ENCODE peak calls at places on chromosomes 3 and 15, in five cellular contexts. U is BJ, F is lower lobe of right lung, D is bronchial epithelial cell, N is DND-41. G is an unnamed sample.

GRCh38 chr15:82081904-82082810 is 36.3 kb upstream of the MEX3B start:
- DNase-seq in U (peak), F (no peak), D (peak), N (no peak), G (peak)

GRCh38 chr15:82184776-82185175 is 77.8 kb downstream of the EFL1 start:
- DNase-seq in U (no peak), F (no peak), D (no peak), N (no peak), G (no peak)

GRCh38 chr3:16338124-16338523 is 73.1 kb downstream of the OXNAD1 start:
- DNase-seq in U (no peak), F (peak), D (no peak), N (peak), G (peak)

GRCh38 chr3:58783845-58784244 is 117.3 kb upstream of the FAM3D start:
- DNase-seq in U (no peak), F (no peak), D (no peak), N (no peak), G (no peak)

GRCh38 chr3:9422712-9423424 is 25.5 kb downstream of the SETD5 start:
- DNase-seq in U (peak), F (peak), D (peak), N (peak), G (peak)

GRCh38 chr15:98580577-98580976 is 67.8 kb upstream of the IGF1R start:
- DNase-seq in U (no peak), F (no peak), D (no peak), N (no peak), G (no peak)

GRCh38 chr3:147930417-147930816 is 521.3 kb downstream of the ZIC1 start:
- DNase-seq in U (no peak), F (no peak), D (peak), N (no peak), G (no peak)

GRCh38 chr3:170476291-170476690 is 57.6 kb downstream of the CLDN11 start:
- DNase-seq in U (no peak), F (no peak), D (peak), N (no peak), G (no peak)

GRCh38 chr3:99066863-99067262 is 165.4 kb upstream of the DCBLD2 start:
- DNase-seq in U (no peak), F (no peak), D (no peak), N (no peak), G (no peak)

GRCh38 chr15:51879555-51879954 is 50.1 kb downstream of the TMOD3 start:
- DNase-seq in U (no peak), F (no peak), D (peak), N (no peak), G (no peak)

GRCh38 chr15:50315814-50316630 is 39.0 kb downstream of the GABPB1 start:
- DNase-seq in U (no peak), F (no peak), D (peak), N (no peak), G (peak)

GRCh38 chr15:68582236-68582635 is 3.4 kb downstream of the CORO2B start:
- DNase-seq in U (no peak), F (no peak), D (no peak), N (no peak), G (no peak)

GRCh38 chr3:162165346-162165745 is 668.7 kb downstream of the OTOL1 start:
- DNase-seq in U (no peak), F (no peak), D (no peak), N (no peak), G (no peak)

GRCh38 chr3:170584585-170585007 is 1.3 kb downstream of the SLC7A14 start:
- DNase-seq in U (no peak), F (peak), D (peak), N (peak), G (peak)

GRCh38 chr3:115693868-115694267 is 70.6 kb downstream of the GAP43 start:
- DNase-seq in U (no peak), F (no peak), D (no peak), N (no peak), G (no peak)

GRCh38 chr15:101664303-101664913 is 12.2 kb upstream of the TM2D3 start:
- DNase-seq in U (no peak), F (no peak), D (no peak), N (no peak), G (no peak)

GRCh38 chr3:186997061-186998054 is 67.0 kb downstream of the ST6GAL1 start:
- DNase-seq in U (no peak), F (no peak), D (no peak), N (no peak), G (peak)

GRCh38 chr3:136277115-136277514 is 27.0 kb downstream of the PCCB start:
- DNase-seq in U (no peak), F (no peak), D (no peak), N (no peak), G (no peak)

GRCh38 chr15:99283739-99284138 is 32.5 kb downstream of the LRRC28 start:
- DNase-seq in U (no peak), F (no peak), D (no peak), N (no peak), G (no peak)

GRCh38 chr3:159788291-159788690 is 200.3 kb upstream of the IL12A start:
- DNase-seq in U (no peak), F (no peak), D (no peak), N (no peak), G (no peak)

GRCh38 chr3:53073553-53074365 is 27.9 kb upstream of the SFMBT1 start:
- DNase-seq in U (no peak), F (no peak), D (no peak), N (no peak), G (no peak)

GRCh38 chr3:160756907-160757623 is 1.0 kb downstream of the PPM1L start:
- DNase-seq in U (no peak), F (no peak), D (no peak), N (peak), G (no peak)

GRCh38 chr15:25990245-25990644 is 127.1 kb upstream of the ATP10A start:
- DNase-seq in U (no peak), F (no peak), D (no peak), N (no peak), G (no peak)

GRCh38 chr3:152707314-152707713 is 127.6 kb upstream of the P2RY1 start:
- DNase-seq in U (no peak), F (no peak), D (no peak), N (no peak), G (peak)

GRCh38 chr3:144104146-144104545 is 132.5 kb downstream of the DIPK2A start:
- DNase-seq in U (no peak), F (no peak), D (no peak), N (no peak), G (no peak)

GRCh38 chr3:58536501-58537411 is at the start of gene ACOX2:
- DNase-seq in U (no peak), F (peak), D (no peak), N (no peak), G (no peak)

GRCh38 chr3:125609384-125609783 is 14.1 kb upstream of the OSBPL11 start:
- DNase-seq in U (no peak), F (no peak), D (no peak), N (no peak), G (no peak)

GRCh38 chr3:178078933-178079332 is 457.3 kb upstream of the KCNMB2 start:
- DNase-seq in U (no peak), F (no peak), D (peak), N (no peak), G (no peak)

GRCh38 chr3:101091489-101091888 is 98.3 kb upstream of the ABI3BP start:
- DNase-seq in U (no peak), F (no peak), D (peak), N (no peak), G (no peak)

DNA sequence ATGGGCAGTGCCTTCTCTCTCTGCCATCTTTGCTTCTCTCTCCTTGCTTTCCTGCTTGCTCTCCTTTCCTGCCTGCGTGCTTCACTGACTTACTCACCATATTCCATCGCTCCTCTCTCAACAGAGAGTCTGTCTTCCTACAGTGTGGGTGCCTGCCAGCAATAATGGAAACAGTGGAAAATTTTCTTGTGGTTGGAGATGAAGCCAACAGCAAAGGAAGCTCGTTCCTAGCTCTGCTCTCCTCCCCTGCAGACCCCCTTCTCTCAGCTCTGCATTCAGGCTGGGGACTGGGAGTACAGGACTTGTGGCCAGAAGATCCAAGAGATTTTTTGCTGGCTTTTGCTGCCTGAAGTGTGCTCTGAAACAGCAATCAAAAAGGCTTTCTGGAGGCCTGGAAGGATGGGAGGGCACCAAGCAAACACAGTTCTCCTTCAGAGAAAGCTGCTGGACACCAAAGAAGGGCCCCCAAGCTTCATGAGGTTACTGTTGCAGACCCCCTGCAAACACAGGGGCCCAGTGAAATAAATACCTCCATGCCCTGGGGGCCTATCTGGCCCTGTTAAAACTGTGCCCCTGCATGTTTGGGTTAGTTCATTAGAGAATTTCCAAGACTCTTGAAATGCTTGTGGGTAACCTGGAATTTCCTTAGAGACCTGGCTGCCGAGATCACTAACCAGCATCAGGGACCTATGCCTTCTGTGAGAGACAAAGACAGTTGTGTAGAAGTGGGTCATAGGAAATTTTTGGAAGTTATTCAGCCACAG is 149.9 kb upstream of the RASGRP1 start:
- DNase-seq in U (peak), F (no peak), D (peak), N (no peak), G (no peak)
- TF ChIP-seq CTCF in U (no peak), F (no peak), D (no peak), N (no peak), G (no peak)

DNA sequence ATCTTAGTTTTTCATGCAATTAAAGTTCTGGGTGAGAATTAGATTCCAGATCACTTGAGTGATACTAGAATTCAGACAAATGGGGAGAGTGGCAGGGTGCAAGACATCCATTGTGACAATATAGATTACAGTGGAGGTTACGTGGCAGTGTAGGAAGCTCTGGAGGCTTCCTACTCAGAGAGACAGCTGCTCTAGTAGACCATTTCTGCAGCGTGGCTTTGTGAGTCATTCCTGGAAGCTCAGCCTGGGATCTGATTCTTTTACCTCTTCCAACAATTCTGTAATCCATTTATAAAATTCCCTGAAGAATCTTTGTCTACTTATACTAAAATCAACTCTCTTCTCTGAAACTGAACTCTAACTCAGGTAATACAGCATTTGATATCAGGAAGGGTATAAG is 90.4 kb upstream of the ASB14 start:
- DNase-seq in U (no peak), F (no peak), D (peak), N (no peak), G (no peak)
- H3K4me3 ChIP-seq in U (no peak), F (no peak), D (no peak), N (no peak), G (no peak)

DNA sequence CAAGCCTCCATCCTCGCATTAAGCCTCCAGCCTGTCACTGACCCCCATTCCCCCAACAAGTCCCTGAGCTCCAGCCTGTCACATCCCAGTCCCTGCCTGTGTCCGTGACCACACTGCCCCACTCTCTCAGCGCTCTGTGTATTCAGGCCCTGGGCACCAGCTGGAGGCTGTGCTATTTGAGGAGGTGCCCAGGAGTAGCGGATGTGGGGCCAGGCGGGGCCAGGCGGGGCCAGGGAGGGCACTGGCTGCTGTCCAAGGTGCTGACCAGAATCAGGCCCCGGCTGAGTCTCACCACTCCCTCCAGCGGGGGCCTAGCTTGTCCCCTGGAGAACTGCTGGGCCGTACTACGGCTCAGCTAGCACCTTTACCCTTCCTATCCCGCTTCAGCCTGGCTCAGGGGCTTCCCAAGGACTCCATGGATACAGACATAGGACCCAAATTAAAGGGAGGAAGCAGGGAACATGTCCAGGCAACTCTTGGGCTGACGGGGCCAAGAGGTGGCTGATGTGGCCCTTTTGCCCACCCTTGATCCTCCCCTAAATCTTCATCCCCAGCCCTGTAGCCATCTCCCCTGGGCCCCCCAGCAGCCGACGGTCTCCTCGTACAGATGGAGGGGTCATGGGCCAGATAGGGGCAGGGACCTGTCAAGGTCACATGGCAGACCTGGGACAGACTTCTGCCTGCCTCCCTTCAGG is 1.1 kb downstream of the HHATL start:
- DNase-seq in U (no peak), F (peak), D (no peak), N (peak), G (peak)
- TF ChIP-seq CTCF in U (no peak), F (no peak), D (no peak), N (no peak), G (no peak)

DNA sequence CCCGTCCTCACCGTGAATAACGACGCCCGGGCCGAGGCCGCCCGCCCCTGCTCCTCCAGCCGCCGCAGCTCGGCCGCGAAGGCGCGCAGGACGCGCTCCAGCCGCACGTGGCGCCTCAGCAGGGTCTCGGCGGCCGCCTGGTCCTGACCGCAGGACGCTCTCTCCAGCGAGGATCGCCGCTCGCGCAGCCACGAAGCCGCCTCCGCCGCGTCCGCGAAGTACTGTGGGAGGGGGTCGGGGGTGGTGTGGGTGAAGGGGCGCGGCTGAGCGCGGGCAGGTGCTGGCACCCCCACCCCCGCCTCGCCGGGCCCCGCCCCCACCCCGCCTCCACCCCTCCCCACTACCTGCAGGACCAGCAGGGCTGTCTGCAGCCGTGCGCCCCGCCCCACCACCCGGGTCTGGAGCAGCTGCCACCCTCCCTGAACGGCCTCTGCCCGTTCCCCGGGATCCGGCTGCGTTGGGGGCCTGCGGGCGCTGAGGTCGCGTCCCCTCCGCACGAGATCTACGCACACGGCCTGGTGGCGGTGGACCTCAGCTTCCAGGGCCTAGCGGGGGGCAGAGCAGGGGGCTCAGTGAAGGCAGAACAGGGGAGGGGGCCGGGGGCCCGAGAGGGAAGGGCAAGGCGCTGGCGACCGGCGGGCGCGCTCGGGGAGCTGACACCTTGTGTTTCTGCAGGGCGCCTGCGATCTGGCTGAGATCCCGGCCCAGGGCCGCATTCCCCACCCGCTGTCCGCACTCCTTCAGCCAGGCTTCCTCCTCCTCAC is 11.7 kb downstream of the SPTBN5 start:
- DNase-seq in U (no peak), F (no peak), D (no peak), N (no peak), G (no peak)
- H3K4me3 ChIP-seq in U (no peak), F (peak), D (peak), N (no peak), G (no peak)

GRCh38 chr3:154428369-154429206 is 1.4 kb downstream of the GPR149 start:
- DNase-seq in U (no peak), F (no peak), D (no peak), N (no peak), G (no peak)
- TF ChIP-seq CTCF in U (no peak), F (no peak), D (no peak), N (no peak), G (no peak)

G was measured in GM12865.